ENCODE peak calls at places on chromosomes 11 and 22, in ten cellular contexts. U is HFFc6; P is activated CD4-positive, alpha-beta T cell treated with anti-CD3 and anti-CD28 coated beads for 24 hours; J is GM13977; A is posterior cingulate gyrus; F is stimulated activated CD4-positive, alpha-beta T cell treated with anti-CD3 and anti-CD28 coated beads, Interleukin-1b, Interleukin-23, amount 100 ng/mL, for 24 hours; Y is AG10803; H is WTC11; V is bronchial epithelial cell; S is T1000. B is an unnamed sample.

GRCh38 chr22:41842996-41843970 is 10.4 kb downstream of the SREBF2 start:
- DNase-seq in S (no peak), U (no peak), H (no peak), V (no peak), J (no peak), Y (no peak), F (no peak), P (no peak), A (no peak), B (no peak)

GRCh38 chr11:87290304-87290922 is 252.7 kb downstream of the TMEM135 start:
- DNase-seq in A (no peak), U (peak; percentile 58), S (no peak), F (no peak), Y (peak; percentile 64), J (peak; percentile 67), P (no peak), H (no peak), V (peak; percentile 58), B (peak; percentile 63)

GRCh38 chr22:31753005-31753633 is 700 bp upstream of the DEPDC5 start:
- DNase-seq in H (peak; percentile 84), J (peak; percentile 21), V (peak; percentile 65), P (no peak), S (no peak), U (peak; percentile 9), Y (no peak), A (no peak), F (no peak), B (peak; percentile 48)

GRCh38 chr11:131328843-131329242 is 41.6 kb upstream of the NTM start:
- DNase-seq in Y (no peak), J (no peak), S (no peak), V (no peak), F (no peak), U (no peak), H (no peak), P (no peak), A (no peak), B (no peak)

GRCh38 chr11:78420796-78421209 is 3.2 kb upstream of the GAB2 start:
- DNase-seq in S (no peak), P (peak; percentile 33), A (peak; percentile 28), U (no peak), Y (peak; percentile 50), J (peak; percentile 44), H (no peak), F (peak; percentile 19), V (peak; percentile 56), B (peak; percentile 64)

GRCh38 chr22:22400099-22400498 is 108.4 kb downstream of the ZNF280B start:
- DNase-seq in Y (no peak), S (no peak), P (no peak), A (no peak), F (no peak), H (no peak), V (no peak), U (no peak), J (no peak), B (no peak)

GRCh38 chr22:29307658-29308147 is 1.3 kb downstream of the GAS2L1 start:
- DNase-seq in A (no peak), H (no peak), Y (no peak), J (peak; percentile 48), V (no peak), S (no peak), P (no peak), U (no peak), F (no peak), B (no peak)

GRCh38 chr22:19990609-19991394 is 25.8 kb downstream of the ARVCF start:
- DNase-seq in J (no peak), V (no peak), A (no peak), P (no peak), Y (no peak), H (no peak), S (no peak), F (no peak), U (no peak), B (no peak)

GRCh38 chr11:26335903-26336302 is 4.0 kb downstream of the ANO3 start:
- DNase-seq in V (no peak), A (no peak), S (no peak), U (no peak), Y (no peak), J (no peak), F (no peak), H (no peak), P (no peak), B (no peak)

GRCh38 chr11:10298342-10298741 is 4.3 kb upstream of the SBF2 start:
- DNase-seq in H (no peak), S (no peak), U (peak; percentile 93), Y (peak; percentile 85), F (no peak), V (peak; percentile 73), J (peak; percentile 84), A (no peak), P (no peak), B (peak; percentile 89)